ENCODE peak calls at places on chromosomes 2 and 18, in four cellular contexts. L, N, B and Z are unnamed samples.
A peak's percentile ranks its signal among the peaks of the same experiment; 100 is the strongest.

GRCh38 chr18:22831441-22831904 is 101.7 kb upstream of the RBBP8 start:
- DNase-seq in N (no peak), L (no peak), B (no peak), Z (no peak)

GRCh38 chr2:151695778-151696177 is 38.5 kb downstream of the NEB start:
- DNase-seq in N (no peak), B (no peak), L (no peak), Z (no peak)

GRCh38 chr2:30768708-30769580 is 38.3 kb downstream of the CAPN13 start:
- DNase-seq in B (no peak), L (no peak), N (no peak), Z (no peak)

GRCh38 chr2:40859617-40860016 is 407.7 kb upstream of the SLC8A1 start:
- DNase-seq in N (no peak), L (no peak), B (no peak), Z (no peak)

GRCh38 chr2:160051374-160051800 is 11.0 kb downstream of the PLA2R1 start:
- DNase-seq in N (no peak), B (no peak), L (no peak), Z (no peak)

GRCh38 chr18:34292594-34292993 is 67.9 kb upstream of the NOL4 start:
- DNase-seq in N (no peak), L (no peak), B (no peak), Z (no peak)

GRCh38 chr18:79329786-79330185 is 65.9 kb upstream of the NFATC1 start:
- DNase-seq in N (no peak), L (no peak), B (no peak), Z (no peak)

GRCh38 chr2:39234754-39235153 is 9.0 kb downstream of the CDKL4 start:
- DNase-seq in B (no peak), L (no peak), N (no peak), Z (no peak)

GRCh38 chr2:83650897-83651296 is 808.2 kb downstream of the SUCLG1 start:
- DNase-seq in N (no peak), L (no peak), B (no peak), Z (no peak)

GRCh38 chr2:73985318-73986084 is 791 bp downstream of the TET3 start:
- DNase-seq in L (no peak), N (peak; percentile 72), B (peak; percentile 76), Z (peak; percentile 74)

GRCh38 chr2:42923632-42924425 is 131.4 kb upstream of the HAAO start:
- DNase-seq in B (no peak), L (no peak), N (no peak), Z (no peak)

GRCh38 chr2:219405451-219405850 is 12.7 kb upstream of the DES start:
- DNase-seq in L (no peak), B (no peak), N (peak; percentile 95), Z (no peak)

GRCh38 chr2:232901711-232902578 is 31.9 kb downstream of the SNORC start:
- DNase-seq in L (no peak), N (no peak), B (no peak), Z (no peak)

GRCh38 chr18:44852818-44853217 is 172.1 kb downstream of the SETBP1 start:
- DNase-seq in L (no peak), B (no peak), N (no peak), Z (no peak)

GRCh38 chr2:240255811-240256703 is 115.6 kb upstream of the OTOS start:
- DNase-seq in N (no peak), B (no peak), L (no peak), Z (no peak)

GRCh38 chr18:11497585-11497984 is 111.8 kb upstream of the SLC35G4 start:
- DNase-seq in N (no peak), L (no peak), B (no peak), Z (no peak)